ENCODE peak calls at places on chromosomes 11 and 22, in nine cellular contexts. H is heart right ventricle; U is A549; A is psoas muscle; X is adrenal gland; L is transverse colon; O is CD4-positive, alpha-beta memory T cell; R is uterus; N is cardiac muscle cell. Y is an unnamed sample.

GRCh38 chr11:3849297-3849874 is 6.1 kb upstream of the STIM1 start:
- DNase-seq in H (peak; percentile 34), N (peak; percentile 63), L (no peak), A (no peak), X (no peak), O (peak; percentile 66), U (peak; percentile 51), R (no peak), Y (no peak)

GRCh38 chr11:22169833-22170232 is 23.1 kb upstream of the ANO5 start:
- DNase-seq in H (no peak), L (no peak), U (no peak), X (no peak), N (no peak), A (no peak), O (no peak), R (no peak), Y (no peak)

GRCh38 chr11:16403851-16404250 is 47.5 kb upstream of the SOX6 start:
- DNase-seq in A (no peak), R (no peak), O (no peak), L (no peak), N (no peak), U (no peak), X (no peak), H (no peak), Y (no peak)

GRCh38 chr22:49751968-49752597 is 75.6 kb downstream of the BRD1 start:
- DNase-seq in U (no peak), L (no peak), X (no peak), O (no peak), A (no peak), H (no peak), N (no peak), R (no peak), Y (no peak)

GRCh38 chr11:113375402-113375801 is 12.2 kb upstream of the ANKK1 start:
- DNase-seq in O (no peak), X (no peak), U (no peak), H (no peak), R (no peak), A (no peak), N (no peak), L (no peak), Y (no peak)

GRCh38 chr22:32469799-32470212 is 4.8 kb upstream of the FBXO7 start:
- DNase-seq in L (peak; percentile 10), H (no peak), R (peak; percentile 38), U (peak; percentile 20), N (peak; percentile 50), X (peak; percentile 59), O (no peak), A (no peak), Y (no peak)

GRCh38 chr22:30483169-30483568 is 11.4 kb upstream of the SEC14L3 start:
- DNase-seq in A (no peak), X (no peak), L (no peak), U (no peak), H (no peak), N (peak; percentile 38), O (no peak), R (no peak), Y (no peak)

GRCh38 chr11:114606003-114606801 is 10.6 kb upstream of the NXPE4 start:
- DNase-seq in U (no peak), N (peak; percentile 37), R (no peak), H (no peak), O (no peak), X (no peak), A (no peak), L (no peak), Y (no peak)

GRCh38 chr22:37024339-37025157 is 5.0 kb downstream of the MPST start:
- DNase-seq in H (no peak), U (no peak), N (no peak), A (no peak), O (no peak), L (peak; percentile 37), X (no peak), R (no peak), Y (no peak)

GRCh38 chr11:59261150-59261549 is 48.4 kb upstream of the MPEG1 start:
- DNase-seq in A (no peak), L (no peak), R (no peak), U (no peak), X (no peak), H (no peak), N (no peak), O (no peak), Y (no peak)

GRCh38 chr11:22778642-22779041 is 51.0 kb downstream of the SVIP start:
- DNase-seq in U (no peak), N (no peak), A (no peak), O (no peak), H (no peak), R (no peak), L (no peak), X (no peak), Y (no peak)

GRCh38 chr11:1968454-1968995 is 21.4 kb downstream of the MRPL23 start:
- DNase-seq in L (no peak), O (no peak), U (no peak), X (peak; percentile 7), R (peak; percentile 16), H (no peak), N (no peak), A (peak; percentile 64), Y (no peak)

GRCh38 chr11:61158691-61159381 is 2.4 kb downstream of the VPS37C start:
- DNase-seq in X (no peak), L (peak; percentile 34), O (no peak), H (no peak), R (no peak), U (no peak), N (peak; percentile 60), A (no peak), Y (no peak)

GRCh38 chr22:22761963-22762772 is 117.8 kb downstream of the GGTLC2 start:
- DNase-seq in A (no peak), X (no peak), L (no peak), H (no peak), O (no peak), N (no peak), U (no peak), R (no peak), Y (no peak)

GRCh38 chr22:22818861-22819855 is 68.5 kb upstream of the IGLL5 start:
- DNase-seq in R (no peak), X (no peak), O (peak; percentile 56), N (no peak), A (no peak), U (no peak), L (peak; percentile 37), H (no peak), Y (no peak)

GRCh38 chr11:26187639-26188038 is 144.3 kb upstream of the ANO3 start:
- DNase-seq in A (no peak), R (no peak), H (no peak), N (peak; percentile 87), O (no peak), U (no peak), L (no peak), X (no peak), Y (peak; percentile 36)

GRCh38 chr22:38951734-38952133 is 5.7 kb upstream of the APOBEC3A start:
- DNase-seq in R (no peak), A (no peak), L (peak; percentile 56), N (no peak), O (no peak), H (no peak), U (no peak), X (no peak), Y (no peak)

GRCh38 chr11:61706452-61707400 is 26.5 kb downstream of the DAGLA start:
- DNase-seq in X (no peak), N (no peak), L (peak; percentile 17), O (no peak), A (no peak), R (no peak), U (no peak), H (no peak), Y (no peak)

GRCh38 chr11:125772834-125773505 is 5.7 kb downstream of the PATE2 start:
- DNase-seq in O (no peak), U (no peak), R (no peak), A (no peak), N (peak; percentile 93), X (no peak), H (no peak), L (no peak), Y (no peak)

GRCh38 chr22:19868333-19868732 is 13.7 kb upstream of the GNB1L start:
- DNase-seq in A (peak; percentile 35), N (no peak), O (no peak), X (no peak), L (no peak), U (no peak), H (no peak), R (no peak), Y (no peak)

GRCh38 chr11:131598305-131598704 is 227.9 kb downstream of the NTM start:
- DNase-seq in H (no peak), R (no peak), U (no peak), X (no peak), A (no peak), N (no peak), L (no peak), O (no peak), Y (no peak)
- H3K27ac ChIP-seq in H (no peak overlapping the region), R (no peak overlapping the region), U (no peak overlapping the region), X (no peak overlapping the region), A (no peak overlapping the region), N (no peak overlapping the region), L (no peak overlapping the region), O (no peak overlapping the region), Y (no peak overlapping the region)

DNA sequence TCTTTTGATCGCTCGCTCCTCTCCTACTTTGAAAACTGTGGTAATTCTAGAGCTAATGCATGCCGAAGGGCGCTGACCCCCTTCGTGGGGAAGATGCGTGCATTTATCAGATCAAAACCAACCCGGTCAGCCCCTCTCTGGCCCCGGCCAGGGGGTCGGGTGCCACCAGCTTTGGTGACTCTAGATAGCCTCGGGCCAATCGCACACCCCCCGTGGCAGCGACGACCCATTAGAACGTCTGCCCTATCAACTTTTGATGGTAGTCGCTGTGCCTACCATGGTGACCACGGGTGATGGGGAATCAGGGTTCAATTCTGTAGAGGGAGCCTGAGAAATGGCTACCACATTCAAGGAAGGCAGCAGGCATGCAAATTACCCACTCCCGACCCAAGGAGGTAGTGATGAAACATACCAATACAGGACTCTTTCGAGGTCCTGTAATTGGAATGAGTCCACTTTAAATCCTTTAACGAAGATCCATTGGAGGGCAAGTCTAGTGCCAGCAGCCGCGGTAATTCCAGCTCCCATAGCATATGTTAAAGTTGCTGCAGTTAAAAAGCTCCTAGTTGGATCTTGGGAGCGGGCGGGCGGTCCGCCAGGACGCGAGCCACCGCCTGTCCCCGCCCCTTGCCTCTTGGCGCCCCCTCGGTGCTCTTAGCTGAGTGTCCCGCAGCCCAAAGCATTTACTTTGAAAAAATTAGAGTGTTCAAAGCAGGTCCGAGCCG is 3898.2 kb upstream of the OR11H1 start:
- DNase-seq in O (no peak), A (peak; percentile 52), X (no peak), H (no peak), L (no peak), N (no peak), R (no peak), U (no peak), Y (no peak)
- H3K9me3 ChIP-seq in O (no peaks in the 10 kb centered on the region), A (peaks cover 2% of the 10 kb centered on the region), X (no peaks in the 10 kb centered on the region), H (peaks cover 52% of the 10 kb centered on the region), L (peaks cover 37% of the 10 kb centered on the region), N (peaks cover 16% of the 10 kb centered on the region), R (no peaks in the 10 kb centered on the region), U (peaks cover 14% of the 10 kb centered on the region), Y (peaks cover 33% of the 10 kb centered on the region)

GRCh38 chr11:73158356-73159051 is 16.4 kb upstream of the FCHSD2 start:
- DNase-seq in R (no peak), L (no peak), H (no peak), A (no peak), U (no peak), O (no peak), N (peak; percentile 80), X (no peak), Y (no peak)
- H3K27ac ChIP-seq in R (no peak overlapping the region), L (peak overlapping the region; percentile 52), H (peak overlapping the region; percentile 89), A (no peak overlapping the region), U (no peak overlapping the region), O (no peak overlapping the region), N (peak overlapping the region; percentile 96), X (no peak overlapping the region), Y (no peak overlapping the region)

GRCh38 chr11:929405-929804 is 3.7 kb downstream of the AP2A2 start:
- DNase-seq in R (no peak), L (no peak), X (no peak), N (no peak), U (no peak), O (no peak), A (no peak), H (no peak), Y (no peak)
- H3K9me3 ChIP-seq in R (no peaks in the 10 kb centered on the region), L (no peaks in the 10 kb centered on the region), X (no peaks in the 10 kb centered on the region), N (no peaks in the 10 kb centered on the region), U (no peaks in the 10 kb centered on the region), O (no peaks in the 10 kb centered on the region), A (no peaks in the 10 kb centered on the region), H (no peaks in the 10 kb centered on the region), Y (no peaks in the 10 kb centered on the region)

Y was measured in keratinocyte.